ENCODE peak calls at places on chromosome 3, in nine cellular contexts. One of them, this sample, is unnamed.

GRCh38 chr3:187858086-187858485 is 112.8 kb upstream of the BCL6 start:
- DNase-seq in kidney: no peak
- DNase-seq in astrocyte of the cerebellum: no peak
- DNase-seq in osteoblast: no peak
- DNase-seq in thoracic aorta: no peak
- DNase-seq in activated B cell treated with CpG ODN at 0.5 μM for 24 hours: no peak
- DNase-seq in breast epithelium: no peak
- DNase-seq in cardiac fibroblast: no peak
- DNase-seq in AG09319: no peak
- DNase-seq in this sample: peak

GRCh38 chr3:127101411-127102067 is 91.4 kb upstream of the PRR23E start:
- DNase-seq in kidney: no peak
- DNase-seq in astrocyte of the cerebellum: no peak
- DNase-seq in osteoblast: peak
- DNase-seq in thoracic aorta: no peak
- DNase-seq in activated B cell treated with CpG ODN at 0.5 μM for 24 hours: no peak
- DNase-seq in breast epithelium: no peak
- DNase-seq in cardiac fibroblast: no peak
- DNase-seq in AG09319: no peak
- DNase-seq in this sample: no peak

GRCh38 chr3:146326875-146327543 is 76.1 kb upstream of the PLSCR4 start:
- DNase-seq in kidney: no peak
- DNase-seq in astrocyte of the cerebellum: peak
- DNase-seq in osteoblast: peak
- DNase-seq in thoracic aorta: no peak
- DNase-seq in activated B cell treated with CpG ODN at 0.5 μM for 24 hours: no peak
- DNase-seq in breast epithelium: no peak
- DNase-seq in cardiac fibroblast: peak
- DNase-seq in AG09319: peak
- DNase-seq in this sample: no peak

GRCh38 chr3:65024148-65024547 is 336.3 kb upstream of the ADAMTS9 start:
- DNase-seq in kidney: no peak
- DNase-seq in astrocyte of the cerebellum: no peak
- DNase-seq in osteoblast: no peak
- DNase-seq in thoracic aorta: no peak
- DNase-seq in activated B cell treated with CpG ODN at 0.5 μM for 24 hours: no peak
- DNase-seq in breast epithelium: no peak
- DNase-seq in cardiac fibroblast: no peak
- DNase-seq in AG09319: no peak
- DNase-seq in this sample: no peak

GRCh38 chr3:468172-468571 is 271.6 kb downstream of the CHL1 start:
- DNase-seq in kidney: no peak
- DNase-seq in astrocyte of the cerebellum: no peak
- DNase-seq in osteoblast: no peak
- DNase-seq in thoracic aorta: no peak
- DNase-seq in activated B cell treated with CpG ODN at 0.5 μM for 24 hours: no peak
- DNase-seq in breast epithelium: no peak
- DNase-seq in cardiac fibroblast: peak
- DNase-seq in AG09319: no peak
- DNase-seq in this sample: no peak

GRCh38 chr3:148757238-148757930 is 59.7 kb downstream of the AGTR1 start:
- DNase-seq in kidney: no peak
- DNase-seq in astrocyte of the cerebellum: peak
- DNase-seq in osteoblast: peak
- DNase-seq in thoracic aorta: no peak
- DNase-seq in activated B cell treated with CpG ODN at 0.5 μM for 24 hours: no peak
- DNase-seq in breast epithelium: no peak
- DNase-seq in cardiac fibroblast: peak
- DNase-seq in AG09319: peak
- DNase-seq in this sample: no peak

GRCh38 chr3:14583543-14584091 is 43.5 kb upstream of the GRIP2 start:
- DNase-seq in kidney: no peak
- DNase-seq in astrocyte of the cerebellum: no peak
- DNase-seq in osteoblast: no peak
- DNase-seq in thoracic aorta: no peak
- DNase-seq in activated B cell treated with CpG ODN at 0.5 μM for 24 hours: no peak
- DNase-seq in breast epithelium: no peak
- DNase-seq in cardiac fibroblast: no peak
- DNase-seq in AG09319: no peak
- DNase-seq in this sample: no peak

GRCh38 chr3:153970735-153971347 is 150.3 kb upstream of the ARHGEF26 start:
- DNase-seq in kidney: no peak
- DNase-seq in astrocyte of the cerebellum: peak
- DNase-seq in osteoblast: peak
- DNase-seq in thoracic aorta: no peak
- DNase-seq in activated B cell treated with CpG ODN at 0.5 μM for 24 hours: no peak
- DNase-seq in breast epithelium: no peak
- DNase-seq in cardiac fibroblast: peak
- DNase-seq in AG09319: no peak
- DNase-seq in this sample: no peak

GRCh38 chr3:49269443-49269842 is 7.6 kb downstream of the C3orf62 start:
- DNase-seq in kidney: no peak
- DNase-seq in astrocyte of the cerebellum: no peak
- DNase-seq in osteoblast: no peak
- DNase-seq in thoracic aorta: no peak
- DNase-seq in activated B cell treated with CpG ODN at 0.5 μM for 24 hours: no peak
- DNase-seq in breast epithelium: no peak
- DNase-seq in cardiac fibroblast: no peak
- DNase-seq in AG09319: no peak
- DNase-seq in this sample: no peak

GRCh38 chr3:179181993-179182551 is 33.9 kb downstream of the PIK3CA start:
- DNase-seq in kidney: no peak
- DNase-seq in astrocyte of the cerebellum: no peak
- DNase-seq in osteoblast: no peak
- DNase-seq in thoracic aorta: no peak
- DNase-seq in activated B cell treated with CpG ODN at 0.5 μM for 24 hours: no peak
- DNase-seq in breast epithelium: no peak
- DNase-seq in cardiac fibroblast: peak
- DNase-seq in AG09319: no peak
- DNase-seq in this sample: no peak

GRCh38 chr3:138818175-138818574 is 16.6 kb downstream of the PIK3CB start:
- DNase-seq in kidney: no peak
- DNase-seq in astrocyte of the cerebellum: no peak
- DNase-seq in osteoblast: no peak
- DNase-seq in thoracic aorta: no peak
- DNase-seq in activated B cell treated with CpG ODN at 0.5 μM for 24 hours: no peak
- DNase-seq in breast epithelium: no peak
- DNase-seq in cardiac fibroblast: no peak
- DNase-seq in AG09319: no peak
- DNase-seq in this sample: no peak

GRCh38 chr3:44555753-44556152 is 760 bp downstream of the ZKSCAN7 start:
- DNase-seq in kidney: no peak
- DNase-seq in astrocyte of the cerebellum: no peak
- DNase-seq in osteoblast: peak
- DNase-seq in thoracic aorta: no peak
- DNase-seq in activated B cell treated with CpG ODN at 0.5 μM for 24 hours: no peak
- DNase-seq in breast epithelium: no peak
- DNase-seq in cardiac fibroblast: peak
- DNase-seq in AG09319: no peak
- DNase-seq in this sample: no peak

GRCh38 chr3:33652736-33653135 is 65.3 kb downstream of the CLASP2 start:
- DNase-seq in kidney: no peak
- DNase-seq in astrocyte of the cerebellum: no peak
- DNase-seq in osteoblast: no peak
- DNase-seq in thoracic aorta: no peak
- DNase-seq in activated B cell treated with CpG ODN at 0.5 μM for 24 hours: no peak
- DNase-seq in breast epithelium: no peak
- DNase-seq in cardiac fibroblast: no peak
- DNase-seq in AG09319: no peak
- DNase-seq in this sample: no peak

GRCh38 chr3:69339766-69340165 is 46.1 kb downstream of the FRMD4B start:
- DNase-seq in kidney: no peak
- DNase-seq in astrocyte of the cerebellum: no peak
- DNase-seq in osteoblast: no peak
- DNase-seq in thoracic aorta: no peak
- DNase-seq in activated B cell treated with CpG ODN at 0.5 μM for 24 hours: no peak
- DNase-seq in breast epithelium: no peak
- DNase-seq in cardiac fibroblast: no peak
- DNase-seq in AG09319: no peak
- DNase-seq in this sample: no peak

GRCh38 chr3:49007068-49007770 is at the start of gene WDR6:
- DNase-seq in kidney: peak
- DNase-seq in astrocyte of the cerebellum: peak
- DNase-seq in osteoblast: peak
- DNase-seq in thoracic aorta: peak
- DNase-seq in activated B cell treated with CpG ODN at 0.5 μM for 24 hours: peak
- DNase-seq in breast epithelium: peak
- DNase-seq in cardiac fibroblast: peak
- DNase-seq in AG09319: peak
- DNase-seq in this sample: peak

GRCh38 chr3:187183210-187183862 is 13.9 kb upstream of the RTP1 start:
- DNase-seq in kidney: no peak
- DNase-seq in astrocyte of the cerebellum: no peak
- DNase-seq in osteoblast: peak
- DNase-seq in thoracic aorta: no peak
- DNase-seq in activated B cell treated with CpG ODN at 0.5 μM for 24 hours: no peak
- DNase-seq in breast epithelium: peak
- DNase-seq in cardiac fibroblast: peak
- DNase-seq in AG09319: no peak
- DNase-seq in this sample: no peak

DNA sequence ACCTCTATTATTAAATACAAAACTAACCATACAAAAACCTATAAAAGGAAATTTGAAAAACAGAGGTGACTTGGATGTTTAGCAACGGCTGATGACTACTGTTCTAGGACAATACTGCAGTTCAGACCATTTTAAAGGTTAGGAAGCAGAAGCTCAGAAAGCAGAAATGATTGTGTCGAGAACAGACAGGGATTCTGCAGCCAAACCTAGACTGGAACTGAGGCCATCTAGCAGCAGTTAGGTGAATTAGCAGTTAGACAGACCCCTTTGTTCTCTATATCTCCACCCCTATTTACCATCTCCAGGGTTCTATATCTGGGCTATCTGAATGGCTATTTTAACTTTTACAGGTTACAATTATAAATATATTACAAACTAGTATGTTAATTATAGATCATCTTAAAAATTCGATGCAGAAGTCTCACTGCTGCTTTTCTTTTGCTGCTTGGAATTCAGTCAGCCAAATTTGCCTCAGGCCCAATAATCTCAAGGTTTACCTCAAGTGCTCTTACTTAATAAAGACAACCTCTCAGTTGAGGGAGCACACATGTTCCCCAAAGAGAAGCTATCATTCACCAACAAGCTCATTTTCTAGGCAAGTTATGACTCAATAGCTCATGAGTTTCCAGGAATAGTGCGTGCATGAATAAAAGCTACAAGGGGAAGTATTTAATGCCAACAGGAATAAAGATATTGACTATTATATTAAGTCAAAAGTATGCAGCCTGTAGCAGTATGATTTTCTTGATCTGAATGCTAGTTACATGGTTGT is 9.3 kb upstream of the IL1RAP start:
- DNase-seq in kidney: no peak
- DNase-seq in astrocyte of the cerebellum: no peak
- DNase-seq in osteoblast: no peak
- DNase-seq in thoracic aorta: no peak
- DNase-seq in activated B cell treated with CpG ODN at 0.5 μM for 24 hours: no peak
- DNase-seq in breast epithelium: no peak
- DNase-seq in cardiac fibroblast: no peak
- DNase-seq in AG09319: no peak
- DNase-seq in this sample: no peak
- TF ChIP-seq CTCF in kidney: no peak
- TF ChIP-seq CTCF in astrocyte of the cerebellum: peak
- TF ChIP-seq CTCF in osteoblast: no peak
- TF ChIP-seq CTCF in thoracic aorta: no peak
- TF ChIP-seq CTCF in activated B cell treated with CpG ODN at 0.5 μM for 24 hours: no peak
- TF ChIP-seq CTCF in breast epithelium: no peak
- TF ChIP-seq CTCF in cardiac fibroblast: peak
- TF ChIP-seq CTCF in AG09319: peak
- TF ChIP-seq CTCF in this sample: no peak

DNA sequence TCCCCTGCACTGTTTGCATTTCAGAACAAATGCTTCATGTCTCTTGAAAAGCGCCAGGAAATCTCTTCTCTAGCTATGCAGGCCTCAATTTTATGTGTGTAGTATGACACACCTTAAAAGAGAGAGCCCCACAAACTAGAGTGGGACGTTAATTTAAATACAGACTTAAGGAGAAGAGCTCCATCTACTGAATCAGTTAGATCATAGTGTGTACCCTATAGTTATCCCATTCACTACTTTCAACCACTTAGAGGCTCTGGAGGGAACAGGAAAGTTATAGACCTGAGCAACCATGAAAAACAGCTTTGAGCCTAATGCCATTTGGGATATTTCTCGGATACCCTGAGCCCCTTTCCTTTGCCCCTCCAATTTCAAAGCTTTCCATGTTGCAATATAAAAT is 153.7 kb downstream of the TIGIT start:
- DNase-seq in kidney: no peak
- DNase-seq in astrocyte of the cerebellum: no peak
- DNase-seq in osteoblast: no peak
- DNase-seq in thoracic aorta: no peak
- DNase-seq in activated B cell treated with CpG ODN at 0.5 μM for 24 hours: no peak
- DNase-seq in breast epithelium: no peak
- DNase-seq in cardiac fibroblast: no peak
- DNase-seq in AG09319: no peak
- DNase-seq in this sample: no peak
- TF ChIP-seq CTCF in kidney: no peak
- TF ChIP-seq CTCF in astrocyte of the cerebellum: no peak
- TF ChIP-seq CTCF in osteoblast: no peak
- TF ChIP-seq CTCF in thoracic aorta: no peak
- TF ChIP-seq CTCF in activated B cell treated with CpG ODN at 0.5 μM for 24 hours: no peak
- TF ChIP-seq CTCF in breast epithelium: no peak
- TF ChIP-seq CTCF in cardiac fibroblast: no peak
- TF ChIP-seq CTCF in AG09319: no peak
- TF ChIP-seq CTCF in this sample: no peak

GRCh38 chr3:134371542-134372324 is 2.5 kb downstream of the AMOTL2 start:
- DNase-seq in kidney: peak
- DNase-seq in astrocyte of the cerebellum: no peak
- DNase-seq in osteoblast: peak
- DNase-seq in thoracic aorta: no peak
- DNase-seq in activated B cell treated with CpG ODN at 0.5 μM for 24 hours: no peak
- DNase-seq in breast epithelium: no peak
- DNase-seq in cardiac fibroblast: peak
- DNase-seq in AG09319: no peak
- DNase-seq in this sample: peak
- TF ChIP-seq CTCF in kidney: peak
- TF ChIP-seq CTCF in astrocyte of the cerebellum: no peak
- TF ChIP-seq CTCF in osteoblast: peak
- TF ChIP-seq CTCF in thoracic aorta: no peak
- TF ChIP-seq CTCF in activated B cell treated with CpG ODN at 0.5 μM for 24 hours: no peak
- TF ChIP-seq CTCF in breast epithelium: no peak
- TF ChIP-seq CTCF in cardiac fibroblast: no peak
- TF ChIP-seq CTCF in AG09319: no peak
- TF ChIP-seq CTCF in this sample: no peak

DNA sequence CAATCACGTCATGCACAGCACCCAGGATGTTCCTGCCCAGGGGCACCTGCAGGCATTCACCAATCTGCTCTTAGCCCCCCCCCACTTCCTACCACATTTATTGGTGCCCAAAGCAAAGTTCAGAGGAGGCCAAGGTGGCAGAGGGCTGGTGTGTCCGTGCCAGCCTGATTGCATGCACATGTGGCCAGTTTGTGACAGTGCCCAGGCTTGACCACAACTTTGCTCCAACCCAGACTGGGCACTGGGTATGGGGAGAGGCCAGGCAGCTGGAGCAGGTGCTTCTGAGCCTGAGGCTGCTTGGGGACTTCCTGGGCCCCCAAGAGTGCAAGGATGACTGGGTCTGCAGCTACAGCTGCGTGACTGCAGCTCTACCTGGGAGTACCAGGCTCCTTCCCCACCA is 192.3 kb upstream of the BCHE start:
- DNase-seq in kidney: no peak
- DNase-seq in astrocyte of the cerebellum: no peak
- DNase-seq in osteoblast: no peak
- DNase-seq in thoracic aorta: no peak
- DNase-seq in activated B cell treated with CpG ODN at 0.5 μM for 24 hours: no peak
- DNase-seq in breast epithelium: no peak
- DNase-seq in cardiac fibroblast: no peak
- DNase-seq in AG09319: no peak
- DNase-seq in this sample: no peak
- TF ChIP-seq CTCF in kidney: no peak
- TF ChIP-seq CTCF in astrocyte of the cerebellum: no peak
- TF ChIP-seq CTCF in osteoblast: no peak
- TF ChIP-seq CTCF in thoracic aorta: no peak
- TF ChIP-seq CTCF in activated B cell treated with CpG ODN at 0.5 μM for 24 hours: no peak
- TF ChIP-seq CTCF in breast epithelium: no peak
- TF ChIP-seq CTCF in cardiac fibroblast: no peak
- TF ChIP-seq CTCF in AG09319: no peak
- TF ChIP-seq CTCF in this sample: no peak